ENCODE peak calls at places on chromosomes 7 and 10, in eight cellular contexts. L, M, B, G, Q, I, S and U are unnamed samples.

GRCh38 chr10:97406064-97406463 is 4.9 kb upstream of the RRP12 start:
- DNase-seq in L (no peak), M (no peak), B (no peak), G (no peak), Q (no peak), I (no peak), S (no peak), U (no peak)

GRCh38 chr7:139733751-139734150 is 44.0 kb downstream of the HIPK2 start:
- DNase-seq in L (no peak), M (no peak), B (no peak), G (no peak), Q (no peak), I (no peak), S (no peak), U (no peak)

GRCh38 chr7:2633538-2634264 is 1.9 kb downstream of the TTYH3 start:
- DNase-seq in L (no peak), M (peak), B (peak), G (no peak), Q (peak), I (peak), S (peak), U (no peak)

GRCh38 chr7:158966780-158967390 is 110.5 kb downstream of the DYNC2I1 start:
- DNase-seq in L (no peak), M (no peak), B (no peak), G (no peak), Q (no peak), I (no peak), S (no peak), U (no peak)

GRCh38 chr7:108094933-108095710 is 35.0 kb downstream of the LAMB4 start:
- DNase-seq in L (no peak), M (peak), B (peak), G (peak), Q (peak), I (peak), S (peak), U (no peak)

GRCh38 chr7:151249732-151250072 is 1.2 kb upstream of the SMARCD3 start:
- DNase-seq in L (peak), M (peak), B (peak), G (no peak), Q (peak), I (peak), S (no peak), U (no peak)

GRCh38 chr7:106284516-106285050 is at the start of gene NAMPT:
- DNase-seq in L (no peak), M (peak), B (peak), G (peak), Q (no peak), I (peak), S (no peak), U (no peak)

GRCh38 chr7:22499044-22499443 is 944 bp downstream of the STEAP1B start:
- DNase-seq in L (no peak), M (peak), B (no peak), G (no peak), Q (peak), I (no peak), S (no peak), U (no peak)

GRCh38 chr7:46229409-46229808 is 308.3 kb upstream of the IGFBP3 start:
- DNase-seq in L (no peak), M (peak), B (no peak), G (no peak), Q (peak), I (peak), S (peak), U (no peak)

GRCh38 chr10:50431118-50431517 is 179.8 kb upstream of the ASAH2 start:
- DNase-seq in L (no peak), M (peak), B (no peak), G (no peak), Q (peak), I (no peak), S (no peak), U (no peak)

GRCh38 chr7:91876391-91877133 is 3.9 kb downstream of the MTERF1 start:
- DNase-seq in L (no peak), M (peak), B (no peak), G (no peak), Q (peak), I (no peak), S (no peak), U (no peak)

GRCh38 chr10:87089746-87090145 is 4.9 kb downstream of the GLUD1 start:
- DNase-seq in L (no peak), M (no peak), B (no peak), G (no peak), Q (no peak), I (no peak), S (no peak), U (no peak)

GRCh38 chr10:2188371-2188770 is 451.0 kb upstream of the ADARB2 start:
- DNase-seq in L (no peak), M (no peak), B (no peak), G (no peak), Q (no peak), I (no peak), S (no peak), U (no peak)

GRCh38 chr7:132881317-132881716 is 200.6 kb downstream of the CHCHD3 start:
- DNase-seq in L (no peak), M (no peak), B (peak), G (no peak), Q (no peak), I (no peak), S (no peak), U (no peak)

GRCh38 chr10:5895804-5896203 is 5.8 kb downstream of the FBH1 start:
- DNase-seq in L (no peak), M (no peak), B (no peak), G (peak), Q (no peak), I (no peak), S (no peak), U (no peak)

GRCh38 chr7:333399-333776 is 43.4 kb downstream of the FOXL3 start:
- DNase-seq in L (no peak), M (peak), B (peak), G (no peak), Q (no peak), I (peak), S (peak), U (no peak)
- H2AFZ ChIP-seq in L (no peak), M (no peak), B (no peak), G (no peak), Q (no peak), I (no peak), S (no peak), U (no peak)

GRCh38 chr10:125742465-125742864 is 23.0 kb downstream of the EDRF1 start:
- DNase-seq in L (no peak), M (no peak), B (no peak), G (peak), Q (no peak), I (no peak), S (peak), U (no peak)
- TF ChIP-seq CTCF in L (peak), M (no peak), B (peak), G (peak), Q (peak), I (no peak), S (no peak), U (no peak)

DNA sequence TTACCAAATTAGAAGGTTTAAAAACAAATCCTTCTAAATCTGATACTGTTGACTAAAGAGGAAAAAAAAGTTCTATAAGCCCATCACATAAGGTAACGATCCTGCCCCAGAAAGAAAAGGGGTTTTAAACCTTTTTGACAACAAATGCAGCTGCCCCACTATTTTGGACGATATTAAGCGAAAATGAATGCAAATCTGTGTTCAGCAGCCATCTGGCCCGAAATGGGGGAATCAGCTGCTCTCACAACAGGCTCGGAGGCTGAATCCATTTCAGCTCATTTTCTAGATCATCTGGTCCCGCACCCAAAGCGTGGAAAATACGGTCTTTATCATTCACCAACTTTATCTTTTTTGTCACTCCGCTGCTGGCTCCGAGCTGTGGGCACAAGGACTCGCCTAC is 2.3 kb upstream of the EBF3 start:
- DNase-seq in L (no peak), M (no peak), B (no peak), G (no peak), Q (no peak), I (no peak), S (no peak), U (no peak)
- H2AFZ ChIP-seq in L (no peak), M (no peak), B (no peak), G (no peak), Q (no peak), I (no peak), S (no peak), U (no peak)

GRCh38 chr10:114780610-114781184 is 40.9 kb upstream of the FHIP2A start:
- DNase-seq in L (no peak), M (no peak), B (no peak), G (no peak), Q (no peak), I (no peak), S (no peak), U (no peak)
- TF ChIP-seq CTCF in L (no peak), M (no peak), B (peak), G (no peak), Q (no peak), I (no peak), S (no peak), U (no peak)

GRCh38 chr7:30269398-30269964 is 14.9 kb upstream of the ZNRF2 start:
- DNase-seq in L (no peak), M (no peak), B (no peak), G (no peak), Q (no peak), I (no peak), S (no peak), U (no peak)
- H2AFZ ChIP-seq in L (no peak), M (no peak), B (no peak), G (no peak), Q (no peak), I (no peak), S (no peak), U (no peak)

GRCh38 chr10:113216068-113216467 is 266.0 kb downstream of the TCF7L2 start:
- DNase-seq in L (peak), M (no peak), B (no peak), G (no peak), Q (no peak), I (no peak), S (no peak), U (no peak)
- TF ChIP-seq CTCF in L (peak), M (peak), B (peak), G (no peak), Q (no peak), I (peak), S (peak), U (peak)